ENCODE peak calls at places on chromosome 20, in seven cellular contexts. One of them, this sample, is unnamed.

GRCh38 chr20:14062786-14063185 is 67.5 kb downstream of the MACROD2 start:
- DNase-seq in spleen: no peak
- DNase-seq in left lung: no peak
- DNase-seq in lower lobe of right lung: no peak
- DNase-seq in neural progenitor cell: no peak
- DNase-seq in IMR-90: no peak
- DNase-seq in H1: no peak
- DNase-seq in this sample: no peak

GRCh38 chr20:19382371-19382770 is 169.9 kb downstream of the SLC24A3 start:
- DNase-seq in lower lobe of right lung: no peak
- DNase-seq in H1: no peak
- DNase-seq in neural progenitor cell: no peak
- DNase-seq in spleen: no peak
- DNase-seq in left lung: no peak
- DNase-seq in IMR-90: no peak
- DNase-seq in this sample: no peak

GRCh38 chr20:61499859-61500258 is 247.8 kb downstream of the CDH4 start:
- DNase-seq in spleen: no peak
- DNase-seq in IMR-90: peak; percentile 7
- DNase-seq in left lung: no peak
- DNase-seq in H1: no peak
- DNase-seq in neural progenitor cell: no peak
- DNase-seq in lower lobe of right lung: no peak
- DNase-seq in this sample: no peak

GRCh38 chr20:20890751-20891150 is 178.3 kb upstream of the RALGAPA2 start:
- DNase-seq in left lung: no peak
- DNase-seq in spleen: no peak
- DNase-seq in H1: no peak
- DNase-seq in neural progenitor cell: no peak
- DNase-seq in IMR-90: no peak
- DNase-seq in lower lobe of right lung: no peak
- DNase-seq in this sample: no peak

GRCh38 chr20:61896058-61896961 is 169.4 kb downstream of the TAF4 start:
- DNase-seq in IMR-90: peak; percentile 28
- DNase-seq in neural progenitor cell: peak; percentile 83
- DNase-seq in left lung: no peak
- DNase-seq in H1: peak; percentile 82
- DNase-seq in lower lobe of right lung: no peak
- DNase-seq in spleen: peak; percentile 79
- DNase-seq in this sample: no peak

GRCh38 chr20:22921595-22922421 is 113.3 kb upstream of the SSTR4 start:
- DNase-seq in lower lobe of right lung: no peak
- DNase-seq in neural progenitor cell: no peak
- DNase-seq in spleen: no peak
- DNase-seq in IMR-90: peak; percentile 8
- DNase-seq in left lung: no peak
- DNase-seq in H1: no peak
- DNase-seq in this sample: no peak

GRCh38 chr20:32387262-32387661 is 29.1 kb downstream of the ASXL1 start:
- DNase-seq in lower lobe of right lung: no peak
- DNase-seq in spleen: no peak
- DNase-seq in H1: no peak
- DNase-seq in neural progenitor cell: no peak
- DNase-seq in left lung: no peak
- DNase-seq in IMR-90: peak; percentile 40
- DNase-seq in this sample: no peak

GRCh38 chr20:4956200-4956810 is 45.0 kb downstream of the SLC23A2 start:
- DNase-seq in lower lobe of right lung: no peak
- DNase-seq in spleen: no peak
- DNase-seq in left lung: no peak
- DNase-seq in H1: no peak
- DNase-seq in neural progenitor cell: peak; percentile 74
- DNase-seq in IMR-90: peak; percentile 75
- DNase-seq in this sample: no peak

GRCh38 chr20:12166053-12166717 is 248.5 kb downstream of the BTBD3 start:
- DNase-seq in IMR-90: peak; percentile 95
- DNase-seq in H1: no peak
- DNase-seq in spleen: no peak
- DNase-seq in left lung: no peak
- DNase-seq in lower lobe of right lung: no peak
- DNase-seq in neural progenitor cell: no peak
- DNase-seq in this sample: no peak

GRCh38 chr20:57539889-57540288 is 14.9 kb upstream of the CTCFL start:
- DNase-seq in neural progenitor cell: no peak
- DNase-seq in left lung: no peak
- DNase-seq in H1: no peak
- DNase-seq in IMR-90: no peak
- DNase-seq in spleen: no peak
- DNase-seq in lower lobe of right lung: no peak
- DNase-seq in this sample: no peak

GRCh38 chr20:1325173-1326030 is 3.5 kb downstream of the SDCBP2 start:
- DNase-seq in left lung: peak; percentile 98
- DNase-seq in neural progenitor cell: peak; percentile 97
- DNase-seq in lower lobe of right lung: peak; percentile 98
- DNase-seq in IMR-90: peak; percentile 97
- DNase-seq in H1: peak; percentile 97
- DNase-seq in spleen: peak; percentile 99
- DNase-seq in this sample: peak; percentile 98

GRCh38 chr20:1326031-1326930 is 2.7 kb downstream of the SDCBP2 start:
- DNase-seq in IMR-90: peak; percentile 41
- DNase-seq in neural progenitor cell: no peak
- DNase-seq in left lung: no peak
- DNase-seq in H1: no peak
- DNase-seq in lower lobe of right lung: no peak
- DNase-seq in spleen: peak; percentile 72
- DNase-seq in this sample: peak; percentile 41

GRCh38 chr20:1323830-1324597 is 4.9 kb downstream of the SDCBP2 start:
- DNase-seq in spleen: peak; percentile 64
- DNase-seq in lower lobe of right lung: no peak
- DNase-seq in left lung: no peak
- DNase-seq in neural progenitor cell: no peak
- DNase-seq in IMR-90: no peak
- DNase-seq in H1: peak; percentile 33
- DNase-seq in this sample: no peak

GRCh38 chr20:1323256-1323655 is 5.7 kb downstream of the SDCBP2 start:
- DNase-seq in IMR-90: no peak
- DNase-seq in lower lobe of right lung: no peak
- DNase-seq in spleen: no peak
- DNase-seq in left lung: no peak
- DNase-seq in H1: no peak
- DNase-seq in neural progenitor cell: no peak
- DNase-seq in this sample: no peak

GRCh38 chr20:1324598-1325172 is 4.3 kb downstream of the SDCBP2 start:
- DNase-seq in H1: peak; percentile 19
- DNase-seq in neural progenitor cell: no peak
- DNase-seq in IMR-90: peak; percentile 91
- DNase-seq in spleen: peak; percentile 69
- DNase-seq in left lung: no peak
- DNase-seq in lower lobe of right lung: no peak
- DNase-seq in this sample: peak; percentile 62
- H3K4me1 ChIP-seq in H1: peaks cover 5% of the 10 kb centered on the region
- H3K4me1 ChIP-seq in neural progenitor cell: peaks cover 4% of the 10 kb centered on the region
- H3K4me1 ChIP-seq in IMR-90: peaks cover 34% of the 10 kb centered on the region
- H3K4me1 ChIP-seq in spleen: peaks cover 33% of the 10 kb centered on the region
- H3K4me1 ChIP-seq in left lung: peaks cover 34% of the 10 kb centered on the region
- H3K4me1 ChIP-seq in lower lobe of right lung: peaks cover 60% of the 10 kb centered on the region
- H3K4me1 ChIP-seq in this sample: peaks cover 15% of the 10 kb centered on the region

GRCh38 chr20:1536893-1537730 is 20.4 kb downstream of the SIRPD start:
- DNase-seq in neural progenitor cell: no peak
- DNase-seq in spleen: peak; percentile 84
- DNase-seq in lower lobe of right lung: peak; percentile 50
- DNase-seq in IMR-90: no peak
- DNase-seq in H1: no peak
- DNase-seq in left lung: no peak
- DNase-seq in this sample: no peak
- TF ChIP-seq CTCF in neural progenitor cell: no peak
- TF ChIP-seq CTCF in spleen: no peak
- TF ChIP-seq CTCF in lower lobe of right lung: no peak
- TF ChIP-seq CTCF in IMR-90: no peak
- TF ChIP-seq CTCF in H1: peak; percentile 5
- TF ChIP-seq CTCF in left lung: no peak
- TF ChIP-seq CTCF in this sample: no peak

GRCh38 chr20:53801609-53802370 is 208.2 kb upstream of the ZNF217 start:
- DNase-seq in spleen: no peak
- DNase-seq in lower lobe of right lung: no peak
- DNase-seq in IMR-90: no peak
- DNase-seq in neural progenitor cell: no peak
- DNase-seq in left lung: no peak
- DNase-seq in H1: no peak
- DNase-seq in this sample: no peak
- H3K4me1 ChIP-seq in spleen: no peaks in the 10 kb centered on the region
- H3K4me1 ChIP-seq in lower lobe of right lung: no peaks in the 10 kb centered on the region
- H3K4me1 ChIP-seq in IMR-90: peaks cover 9% of the 10 kb centered on the region
- H3K4me1 ChIP-seq in neural progenitor cell: peaks cover under 1% of the 10 kb centered on the region
- H3K4me1 ChIP-seq in left lung: no peaks in the 10 kb centered on the region
- H3K4me1 ChIP-seq in H1: no peaks in the 10 kb centered on the region
- H3K4me1 ChIP-seq in this sample: peaks cover 7% of the 10 kb centered on the region

DNA sequence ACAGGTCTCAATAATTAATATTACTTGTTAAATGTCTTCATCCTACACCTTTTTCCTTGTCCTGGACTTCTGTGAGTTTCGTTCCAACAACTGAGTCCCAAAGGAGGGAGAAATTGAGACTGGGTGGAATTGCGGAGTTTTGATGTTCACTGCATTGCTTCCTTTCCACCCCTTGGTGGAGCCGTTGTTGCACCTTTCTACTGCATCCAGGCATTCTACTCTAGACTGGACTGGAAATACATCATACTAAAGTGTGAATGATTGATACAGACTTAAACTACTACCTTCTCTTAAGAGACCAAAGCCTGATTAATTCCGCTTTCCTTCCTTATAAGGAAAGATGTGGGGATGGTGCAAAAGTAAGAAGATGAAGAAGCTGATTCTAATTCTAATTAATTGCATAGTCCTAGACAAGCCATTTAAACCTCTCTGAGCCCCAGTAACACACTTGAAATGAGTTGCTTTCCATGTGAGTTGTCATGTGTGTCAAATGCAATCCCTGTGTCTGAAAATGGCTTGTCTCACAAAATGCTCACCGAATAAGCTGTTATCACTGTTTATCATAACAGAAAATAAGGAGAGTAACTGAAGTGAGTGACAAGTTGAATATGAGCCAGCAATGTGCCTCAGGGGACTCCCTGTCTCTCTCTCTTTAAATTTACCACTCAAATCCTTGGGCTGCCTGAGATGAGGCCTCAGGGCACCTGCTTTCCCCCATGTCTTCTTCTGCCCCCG is 338.3 kb upstream of the CHD6 start:
- DNase-seq in neural progenitor cell: peak; percentile 44
- DNase-seq in left lung: no peak
- DNase-seq in H1: no peak
- DNase-seq in IMR-90: no peak
- DNase-seq in spleen: no peak
- DNase-seq in lower lobe of right lung: no peak
- DNase-seq in this sample: no peak
- TF ChIP-seq CTCF in neural progenitor cell: peak; percentile 79
- TF ChIP-seq CTCF in left lung: no peak
- TF ChIP-seq CTCF in H1: peak; percentile 79
- TF ChIP-seq CTCF in IMR-90: peak; percentile 38
- TF ChIP-seq CTCF in spleen: no peak
- TF ChIP-seq CTCF in lower lobe of right lung: peak; percentile 36
- TF ChIP-seq CTCF in this sample: peak; percentile 17

GRCh38 chr20:36465109-36466080 is 75.9 kb upstream of the MYL9 start:
- DNase-seq in left lung: no peak
- DNase-seq in IMR-90: peak; percentile 88
- DNase-seq in lower lobe of right lung: no peak
- DNase-seq in H1: no peak
- DNase-seq in neural progenitor cell: peak; percentile 53
- DNase-seq in spleen: no peak
- DNase-seq in this sample: peak; percentile 68
- H3K4me1 ChIP-seq in left lung: peaks cover 41% of the 10 kb centered on the region
- H3K4me1 ChIP-seq in IMR-90: peaks cover 42% of the 10 kb centered on the region
- H3K4me1 ChIP-seq in lower lobe of right lung: peaks cover 81% of the 10 kb centered on the region
- H3K4me1 ChIP-seq in H1: peaks cover 17% of the 10 kb centered on the region
- H3K4me1 ChIP-seq in neural progenitor cell: peaks cover 35% of the 10 kb centered on the region
- H3K4me1 ChIP-seq in spleen: peaks cover 71% of the 10 kb centered on the region
- H3K4me1 ChIP-seq in this sample: peaks cover 80% of the 10 kb centered on the region

GRCh38 chr20:47359533-47360206 is 3.2 kb upstream of the ZMYND8 start:
- DNase-seq in H1: no peak
- DNase-seq in spleen: peak; percentile 25
- DNase-seq in neural progenitor cell: no peak
- DNase-seq in lower lobe of right lung: no peak
- DNase-seq in left lung: no peak
- DNase-seq in IMR-90: no peak
- DNase-seq in this sample: no peak

GRCh38 chr20:47360207-47360488 is 3.6 kb upstream of the ZMYND8 start:
- DNase-seq in neural progenitor cell: no peak
- DNase-seq in left lung: no peak
- DNase-seq in spleen: peak; percentile 31
- DNase-seq in IMR-90: peak; percentile 64
- DNase-seq in H1: no peak
- DNase-seq in lower lobe of right lung: no peak
- DNase-seq in this sample: peak; percentile 72

GRCh38 chr20:47357296-47358051 is 975 bp upstream of the ZMYND8 start:
- DNase-seq in spleen: peak; percentile 96
- DNase-seq in IMR-90: peak; percentile 94
- DNase-seq in neural progenitor cell: peak; percentile 80
- DNase-seq in lower lobe of right lung: peak; percentile 94
- DNase-seq in left lung: peak; percentile 89
- DNase-seq in H1: peak; percentile 84
- DNase-seq in this sample: peak; percentile 74

GRCh38 chr20:47358052-47358671 is 1.7 kb upstream of the ZMYND8 start:
- DNase-seq in spleen: no peak
- DNase-seq in neural progenitor cell: no peak
- DNase-seq in left lung: no peak
- DNase-seq in H1: no peak
- DNase-seq in lower lobe of right lung: no peak
- DNase-seq in IMR-90: no peak
- DNase-seq in this sample: no peak

GRCh38 chr20:47358672-47359532 is 2.4 kb upstream of the ZMYND8 start:
- DNase-seq in IMR-90: peak; percentile 90
- DNase-seq in neural progenitor cell: peak; percentile 85
- DNase-seq in lower lobe of right lung: peak; percentile 84
- DNase-seq in spleen: peak; percentile 85
- DNase-seq in H1: no peak
- DNase-seq in left lung: peak; percentile 84
- DNase-seq in this sample: peak; percentile 92
- TF ChIP-seq CTCF in IMR-90: no peak
- TF ChIP-seq CTCF in neural progenitor cell: no peak
- TF ChIP-seq CTCF in lower lobe of right lung: no peak
- TF ChIP-seq CTCF in spleen: no peak
- TF ChIP-seq CTCF in H1: no peak
- TF ChIP-seq CTCF in left lung: no peak
- TF ChIP-seq CTCF in this sample: no peak

DNA sequence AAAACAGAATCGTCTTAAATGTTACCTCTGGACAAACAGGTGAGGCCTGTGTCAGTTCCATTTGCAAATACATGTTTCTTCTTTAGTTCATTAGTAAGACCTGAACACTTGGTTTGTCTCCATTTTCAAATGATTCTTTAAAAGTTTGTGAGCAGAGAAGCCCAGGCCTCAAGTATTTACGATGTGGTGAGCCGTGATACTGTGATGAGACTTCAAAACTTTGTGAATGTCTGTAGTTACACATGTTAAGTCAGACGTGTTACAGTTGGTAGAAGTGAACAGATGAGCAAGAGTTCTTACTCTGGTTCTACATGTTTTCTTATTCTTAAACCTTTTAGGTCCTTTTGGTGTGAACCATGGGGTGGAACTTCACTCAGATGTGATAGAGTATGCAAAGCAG is 8.5 kb downstream of the PCMTD2 start:
- DNase-seq in neural progenitor cell: no peak
- DNase-seq in H1: no peak
- DNase-seq in IMR-90: no peak
- DNase-seq in lower lobe of right lung: no peak
- DNase-seq in left lung: no peak
- DNase-seq in spleen: no peak
- DNase-seq in this sample: no peak
- H3K4me1 ChIP-seq in neural progenitor cell: peaks cover 19% of the 10 kb centered on the region
- H3K4me1 ChIP-seq in H1: no peaks in the 10 kb centered on the region
- H3K4me1 ChIP-seq in IMR-90: peaks cover 6% of the 10 kb centered on the region
- H3K4me1 ChIP-seq in lower lobe of right lung: peaks cover 20% of the 10 kb centered on the region
- H3K4me1 ChIP-seq in left lung: no peaks in the 10 kb centered on the region
- H3K4me1 ChIP-seq in spleen: peaks cover 8% of the 10 kb centered on the region
- H3K4me1 ChIP-seq in this sample: no peaks in the 10 kb centered on the region